ENCODE peak calls at places on chromosomes 6 and 20, in ten cellular contexts. M, I, U, D, Q, E, P, Z, K and L are unnamed samples.

GRCh38 chr6:139539852-139540251 is 165.4 kb upstream of the CITED2 start:
- DNase-seq in M (peak), I (no peak), U (peak), D (no peak), Q (no peak), E (peak), P (peak), Z (no peak), K (no peak), L (no peak)

GRCh38 chr6:168301648-168302398 is 17.8 kb downstream of the DACT2 start:
- DNase-seq in M (no peak), I (no peak), U (no peak), D (no peak), Q (no peak), E (no peak), P (no peak), Z (peak), K (peak), L (no peak)

GRCh38 chr6:7617954-7618764 is 28.2 kb downstream of the SNRNP48 start:
- DNase-seq in M (peak), I (no peak), U (peak), D (peak), Q (peak), E (peak), P (no peak), Z (peak), K (no peak), L (no peak)

GRCh38 chr6:75012018-75012417 is 193.8 kb downstream of the COL12A1 start:
- DNase-seq in M (no peak), I (no peak), U (peak), D (no peak), Q (no peak), E (no peak), P (no peak), Z (no peak), K (no peak), L (no peak)

GRCh38 chr6:82013561-82014275 is 233.8 kb downstream of the IBTK start:
- DNase-seq in M (peak), I (no peak), U (peak), D (no peak), Q (no peak), E (peak), P (peak), Z (no peak), K (no peak), L (no peak)

GRCh38 chr20:48945840-48946514 is 24.5 kb downstream of the ARFGEF2 start:
- DNase-seq in M (peak), I (no peak), U (peak), D (no peak), Q (no peak), E (no peak), P (no peak), Z (peak), K (peak), L (no peak)

GRCh38 chr20:5184684-5185083 is 57.9 kb downstream of the CDS2 start:
- DNase-seq in M (no peak), I (no peak), U (no peak), D (no peak), Q (no peak), E (no peak), P (no peak), Z (no peak), K (no peak), L (no peak)

GRCh38 chr6:786946-787763 is 94.2 kb upstream of the EXOC2 start:
- DNase-seq in M (peak), I (peak), U (peak), D (peak), Q (no peak), E (no peak), P (no peak), Z (no peak), K (no peak), L (no peak)

GRCh38 chr6:130587778-130588520 is 222.1 kb downstream of the TMEM200A start:
- DNase-seq in M (peak), I (no peak), U (peak), D (no peak), Q (no peak), E (no peak), P (no peak), Z (no peak), K (no peak), L (no peak)

GRCh38 chr20:46349742-46350056 is 41.4 kb upstream of the CDH22 start:
- DNase-seq in M (no peak), I (no peak), U (no peak), D (no peak), Q (no peak), E (no peak), P (no peak), Z (no peak), K (no peak), L (no peak)

GRCh38 chr6:160000280-160000704 is 31.4 kb downstream of the IGF2R start:
- DNase-seq in M (no peak), I (no peak), U (no peak), D (no peak), Q (no peak), E (no peak), P (no peak), Z (no peak), K (no peak), L (no peak)

GRCh38 chr6:13526718-13527668 is 39.6 kb upstream of the GFOD1 start:
- DNase-seq in M (no peak), I (peak), U (no peak), D (peak), Q (peak), E (peak), P (no peak), Z (peak), K (peak), L (peak)

GRCh38 chr20:54350415-54350814 is 125.0 kb upstream of the DOK5 start:
- DNase-seq in M (peak), I (no peak), U (peak), D (no peak), Q (no peak), E (no peak), P (no peak), Z (no peak), K (no peak), L (no peak)

GRCh38 chr6:16729744-16730143 is 31.5 kb downstream of the ATXN1 start:
- DNase-seq in M (no peak), I (no peak), U (no peak), D (no peak), Q (no peak), E (no peak), P (no peak), Z (no peak), K (no peak), L (no peak)

GRCh38 chr6:66717786-66718185 is 1010.8 kb upstream of the EYS start:
- DNase-seq in M (no peak), I (no peak), U (no peak), D (no peak), Q (no peak), E (no peak), P (no peak), Z (no peak), K (no peak), L (no peak)

GRCh38 chr6:7106752-7107577 is 796 bp upstream of the RREB1 start:
- DNase-seq in M (peak), I (no peak), U (peak), D (peak), Q (no peak), E (peak), P (no peak), Z (peak), K (peak), L (peak)

GRCh38 chr20:58308290-58308679 is 1.2 kb upstream of the RAB22A start:
- DNase-seq in M (no peak), I (no peak), U (no peak), D (no peak), Q (no peak), E (no peak), P (no peak), Z (no peak), K (peak), L (no peak)

GRCh38 chr20:15814903-15815302 is 758.3 kb downstream of the KIF16B start:
- DNase-seq in M (peak), I (no peak), U (peak), D (no peak), Q (no peak), E (no peak), P (peak), Z (no peak), K (no peak), L (no peak)